ENCODE peak calls at places on chromosomes 5 and 9, in six cellular contexts. S is neural progenitor cell, D is GM23338, I is PC-9, Y is GM23248, W is MM.1S. V is an unnamed sample.

GRCh38 chr5:38420691-38421395 is 135.6 kb downstream of the LIFR start:
- DNase-seq in S (peak; percentile 61), D (peak; percentile 70), I (peak; percentile 40), Y (peak; percentile 85), W (peak; percentile 59), V (peak; percentile 83)

GRCh38 chr5:38603691-38604090 is 47.2 kb upstream of the LIFR start:
- DNase-seq in S (no peak), D (no peak), I (no peak), Y (no peak), W (no peak), V (peak; percentile 41)

GRCh38 chr5:58284886-58285285 is 175.0 kb downstream of the PLK2 start:
- DNase-seq in S (no peak), D (no peak), I (no peak), Y (no peak), W (no peak), V (no peak)

GRCh38 chr5:106376522-106376921 is 1294.2 kb downstream of the EFNA5 start:
- DNase-seq in S (no peak), D (no peak), I (no peak), Y (peak; percentile 2), W (no peak), V (no peak)

GRCh38 chr9:129624168-129624759 is 1.7 kb upstream of the NTMT1 start:
- DNase-seq in S (peak; percentile 83), D (peak; percentile 89), I (peak; percentile 45), Y (peak; percentile 74), W (peak; percentile 66), V (peak; percentile 58)

GRCh38 chr5:126624534-126624933 is 23.8 kb downstream of the PHAX start:
- DNase-seq in S (no peak), D (no peak), I (peak; percentile 61), Y (peak; percentile 97), W (no peak), V (peak; percentile 66)

GRCh38 chr9:92501671-92502393 is 19.5 kb upstream of the ASPN start:
- DNase-seq in S (peak; percentile 52), D (peak; percentile 63), I (peak; percentile 43), Y (peak; percentile 77), W (peak; percentile 43), V (peak; percentile 57)

GRCh38 chr9:114016629-114017423 is 61.3 kb downstream of the AMBP start:
- DNase-seq in S (no peak), D (no peak), I (no peak), Y (no peak), W (no peak), V (no peak)

GRCh38 chr5:58294598-58295298 is 165.1 kb downstream of the PLK2 start:
- DNase-seq in S (no peak), D (no peak), I (no peak), Y (peak; percentile 66), W (no peak), V (peak; percentile 57)

GRCh38 chr5:115503420-115503819 is 41.2 kb downstream of the FEM1C start:
- DNase-seq in S (no peak), D (no peak), I (no peak), Y (no peak), W (no peak), V (no peak)

GRCh38 chr9:133704711-133705181 is 33.4 kb downstream of the SARDH start:
- DNase-seq in S (no peak), D (no peak), I (no peak), Y (no peak), W (no peak), V (no peak)

GRCh38 chr9:107606149-107606790 is 116.7 kb upstream of the KLF4 start:
- DNase-seq in S (no peak), D (no peak), I (no peak), Y (no peak), W (no peak), V (no peak)

GRCh38 chr5:127959152-127959764 is 124.3 kb upstream of the SLC12A2 start:
- DNase-seq in S (no peak), D (no peak), I (peak; percentile 81), Y (peak; percentile 81), W (no peak), V (peak; percentile 94)

GRCh38 chr5:2750026-2750757 is 1.3 kb downstream of the IRX2 start:
- DNase-seq in S (peak; percentile 78), D (peak; percentile 93), I (no peak), Y (peak; percentile 77), W (no peak), V (no peak)

GRCh38 chr9:34046784-34047379 is 1.8 kb downstream of the UBAP2 start:
- DNase-seq in S (peak; percentile 4), D (peak; percentile 11), I (no peak), Y (peak; percentile 36), W (no peak), V (peak; percentile 23)

GRCh38 chr5:57307516-57307915 is 133.7 kb downstream of the GPBP1 start:
- DNase-seq in S (no peak), D (no peak), I (no peak), Y (no peak), W (no peak), V (no peak)

GRCh38 chr5:133478611-133479010 is 133.7 kb downstream of the FSTL4 start:
- DNase-seq in S (no peak), D (no peak), I (no peak), Y (no peak), W (no peak), V (no peak)

GRCh38 chr9:91954841-91955471 is 4.9 kb upstream of the ROR2 start:
- DNase-seq in S (peak; percentile 83), D (peak; percentile 93), I (no peak), Y (peak; percentile 87), W (peak; percentile 58), V (peak; percentile 53)

GRCh38 chr9:116409659-116410058 is 256.1 kb downstream of the PAPPA start:
- DNase-seq in S (no peak), D (no peak), I (no peak), Y (no peak), W (no peak), V (no peak)

GRCh38 chr5:96651047-96651446 is 11.1 kb upstream of the CAST start:
- DNase-seq in S (no peak), D (no peak), I (no peak), Y (no peak), W (no peak), V (no peak)

GRCh38 chr5:43601454-43602260 is 1.3 kb upstream of the NNT start:
- DNase-seq in S (no peak), D (no peak), I (no peak), Y (peak; percentile 65), W (peak; percentile 57), V (peak; percentile 42)

GRCh38 chr5:75140277-75140676 is 87.9 kb upstream of the GCNT4 start:
- DNase-seq in S (no peak), D (no peak), I (no peak), Y (no peak), W (no peak), V (no peak)

GRCh38 chr5:129904667-129905466 is 602 bp downstream of the CHSY3 start:
- DNase-seq in S (peak; percentile 62), D (peak; percentile 45), I (no peak), Y (peak; percentile 59), W (no peak), V (no peak)

GRCh38 chr5:116272281-116272941 is 187.6 kb downstream of the COMMD10 start:
- DNase-seq in S (no peak), D (peak; percentile 7), I (no peak), Y (peak; percentile 47), W (no peak), V (no peak)

GRCh38 chr5:88109806-88110205 is 158.8 kb downstream of the TMEM161B start:
- DNase-seq in S (no peak), D (no peak), I (no peak), Y (peak; percentile 28), W (no peak), V (peak; percentile 48)

GRCh38 chr9:130111805-130112204 is 58.1 kb downstream of the GPR107 start:
- DNase-seq in S (no peak), D (no peak), I (no peak), Y (no peak), W (no peak), V (no peak)

GRCh38 chr9:111828193-111828592 is 33.5 kb upstream of the SHOC1 start:
- DNase-seq in S (no peak), D (no peak), I (no peak), Y (peak; percentile 23), W (no peak), V (peak; percentile 40)

GRCh38 chr9:2574215-2574614 is 47.4 kb upstream of the VLDLR start:
- DNase-seq in S (no peak), D (no peak), I (no peak), Y (peak; percentile 16), W (no peak), V (peak; percentile 62)

GRCh38 chr5:130138406-130139060 is 234.3 kb downstream of the CHSY3 start:
- DNase-seq in S (no peak), D (no peak), I (no peak), Y (peak; percentile 36), W (no peak), V (peak; percentile 64)

DNA sequence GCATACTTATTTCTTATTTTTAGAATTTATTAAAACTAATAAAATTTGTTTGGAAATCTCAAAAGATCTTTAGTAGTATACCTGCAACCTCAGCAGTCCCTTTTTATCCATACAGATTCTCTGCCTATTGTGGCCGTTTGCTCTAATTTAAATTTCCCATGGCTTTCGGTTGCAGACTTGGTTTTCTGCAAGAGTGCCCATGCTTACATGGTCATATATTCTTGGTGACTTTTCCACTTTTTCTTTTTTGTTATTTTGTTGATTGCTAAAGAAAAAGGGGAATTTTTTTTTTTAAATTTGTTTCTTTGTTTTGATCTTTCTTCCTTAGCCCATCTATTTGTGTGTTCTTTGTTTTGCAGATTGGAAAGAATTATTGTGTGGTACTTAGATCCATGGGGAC is 20.6 kb downstream of the ZCCHC7 start:
- DNase-seq in S (no peak), D (peak; percentile 35), I (no peak), Y (no peak), W (no peak), V (no peak)
- H3F3A ChIP-seq in S (peaks cover 35% of the 10 kb centered on the region), D (no peaks in the 10 kb centered on the region), I (no peaks in the 10 kb centered on the region), Y (no peaks in the 10 kb centered on the region), W (peaks cover 4% of the 10 kb centered on the region), V (no peaks in the 10 kb centered on the region)

GRCh38 chr5:93226202-93226735 is 354.8 kb downstream of the NR2F1-AS1 start:
- DNase-seq in S (no peak), D (no peak), I (no peak), Y (no peak), W (no peak), V (no peak)
- H3K4me2 ChIP-seq in S (no peak overlapping the region), D (no peak overlapping the region), I (no peak overlapping the region), Y (no peak overlapping the region), W (no peak overlapping the region), V (no peak overlapping the region)

GRCh38 chr5:80034559-80034958 is 589 bp upstream of the THBS4 start:
- DNase-seq in S (peak; percentile 27), D (no peak), I (no peak), Y (no peak), W (no peak), V (no peak)

GRCh38 chr5:80033513-80033912 is 1.6 kb upstream of the THBS4 start:
- DNase-seq in S (no peak), D (no peak), I (no peak), Y (no peak), W (no peak), V (no peak)

GRCh38 chr5:80036621-80037020 is 1.5 kb downstream of the THBS4 start:
- DNase-seq in S (no peak), D (no peak), I (no peak), Y (no peak), W (no peak), V (no peak)

GRCh38 chr5:80035839-80036238 is 691 bp downstream of the THBS4 start:
- DNase-seq in S (peak; percentile 22), D (peak; percentile 57), I (no peak), Y (no peak), W (no peak), V (no peak)

GRCh38 chr5:80034962-80035821 is at the start of gene THBS4:
- DNase-seq in S (peak; percentile 76), D (peak; percentile 71), I (no peak), Y (peak; percentile 16), W (no peak), V (no peak)
- TF ChIP-seq EZH2 in S (no peak), D (no peak), I (no peak), Y (peak; percentile 49), W (no peak), V (no peak)

GRCh38 chr5:150401076-150401375 is 11.7 kb downstream of the CD74 start:
- DNase-seq in S (no peak), D (no peak), I (no peak), Y (no peak), W (no peak), V (no peak)
- H3F3A ChIP-seq in S (no peaks in the 10 kb centered on the region), D (peaks cover 4% of the 10 kb centered on the region), I (peaks cover 5% of the 10 kb centered on the region), Y (no peaks in the 10 kb centered on the region), W (peaks cover 41% of the 10 kb centered on the region), V (no peaks in the 10 kb centered on the region)

V was measured in PC-3.